ENCODE peak calls at places on chromosome X, in six cellular contexts. P, Z, U, G, X and R are unnamed samples.

GRCh38 chrX:4358577-4358976 is 645.1 kb upstream of the PRKX start:
- DNase-seq in P (no peak), G (no peak), U (no peak), X (no peak), Z (no peak), R (no peak)

GRCh38 chrX:54785901-54786300 is 12.2 kb downstream of the ITIH6 start:
- DNase-seq in Z (peak; percentile 24), P (peak; percentile 32), G (no peak), X (no peak), U (peak; percentile 22), R (peak; percentile 22)

GRCh38 chrX:100449696-100450606 is 39.9 kb upstream of the PCDH19 start:
- DNase-seq in Z (peak; percentile 38), P (peak; percentile 35), X (no peak), U (no peak), G (no peak), R (peak; percentile 3)

GRCh38 chrX:45775462-45775861 is 574.8 kb upstream of the DIPK2B start:
- DNase-seq in P (peak; percentile 70), G (no peak), U (no peak), Z (peak; percentile 66), X (no peak), R (no peak)

GRCh38 chrX:17769701-17770269 is 32.5 kb downstream of the SCML1 start:
- DNase-seq in U (no peak), Z (no peak), X (no peak), G (no peak), P (no peak), R (no peak)

GRCh38 chrX:141760761-141761160 is 62.2 kb upstream of the SPANXD start:
- DNase-seq in G (no peak), Z (no peak), P (peak; percentile 6), U (no peak), X (no peak), R (no peak)

GRCh38 chrX:17710836-17711235 is 26.5 kb upstream of the SCML1 start:
- DNase-seq in P (no peak), X (no peak), Z (no peak), U (no peak), G (no peak), R (no peak)

GRCh38 chrX:98654565-98654964 is 1755.5 kb downstream of the PCDH19 start:
- DNase-seq in G (no peak), X (no peak), Z (no peak), U (no peak), P (no peak), R (no peak)

GRCh38 chrX:95764972-95765451 is 919.6 kb upstream of the DIAPH2 start:
- DNase-seq in G (no peak), P (peak; percentile 64), Z (peak; percentile 65), X (no peak), U (peak; percentile 6), R (no peak)

GRCh38 chrX:46587158-46587557 is 13.6 kb downstream of the CHST7 start:
- DNase-seq in P (peak; percentile 77), Z (peak; percentile 71), U (no peak), G (no peak), X (no peak), R (no peak)

GRCh38 chrX:123962794-123963373 is 1.4 kb downstream of the STAG2 start:
- DNase-seq in X (peak; percentile 79), P (peak; percentile 96), U (peak; percentile 82), G (peak; percentile 74), Z (peak; percentile 97), R (peak; percentile 69)

GRCh38 chrX:1323315-1323714 is 13.3 kb upstream of the IL3RA start:
- DNase-seq in U (peak; percentile 80), G (peak; percentile 18), P (no peak), X (peak; percentile 10), Z (no peak), R (peak; percentile 7)

GRCh38 chrX:151346931-151347543 is 50.0 kb upstream of the VMA21 start:
- DNase-seq in P (no peak), X (no peak), G (no peak), Z (no peak), U (no peak), R (no peak)

GRCh38 chrX:71998836-71999509 is 88.3 kb downstream of the NHSL2 start:
- DNase-seq in X (no peak), G (peak; percentile 9), Z (peak; percentile 31), P (peak; percentile 36), U (peak; percentile 58), R (peak; percentile 11)

GRCh38 chrX:80430826-80431501 is 10.7 kb downstream of the TENT5D start:
- DNase-seq in U (no peak), X (no peak), Z (peak; percentile 2), P (peak; percentile 2), G (no peak), R (no peak)

GRCh38 chrX:40887476-40887875 is 152.1 kb upstream of the MED14 start:
- DNase-seq in P (no peak), G (no peak), Z (no peak), X (no peak), U (no peak), R (no peak)

GRCh38 chrX:69016220-69016941 is 148.9 kb downstream of the PJA1 start:
- DNase-seq in Z (no peak), P (no peak), G (no peak), X (no peak), U (no peak), R (no peak)

GRCh38 chrX:105098812-105099211 is 121.7 kb downstream of the TEX13A start:
- DNase-seq in U (no peak), Z (no peak), X (no peak), G (no peak), P (no peak), R (no peak)

GRCh38 chrX:131841496-131842410 is 181.3 kb upstream of the STK26 start:
- DNase-seq in P (peak; percentile 62), Z (peak; percentile 63), X (no peak), U (peak; percentile 40), G (no peak), R (no peak)

GRCh38 chrX:65697915-65698796 is 30.7 kb downstream of the MSN start:
- DNase-seq in P (peak; percentile 45), G (peak; percentile 38), Z (peak; percentile 40), U (no peak), X (no peak), R (peak; percentile 47)

GRCh38 chrX:123807825-123808416 is 51.9 kb upstream of the XIAP start:
- DNase-seq in U (no peak), G (no peak), X (no peak), P (no peak), Z (peak; percentile 19), R (no peak)

GRCh38 chrX:3713937-3714434 is 537 bp upstream of the PRKX start:
- DNase-seq in Z (no peak), X (no peak), G (no peak), U (no peak), P (no peak), R (no peak)

GRCh38 chrX:134542485-134542884 is 82.5 kb downstream of the HPRT1 start:
- DNase-seq in P (peak; percentile 81), X (no peak), Z (peak; percentile 88), U (peak; percentile 37), G (no peak), R (no peak)

GRCh38 chrX:45633419-45633818 is 432.7 kb upstream of the DIPK2B start:
- DNase-seq in Z (no peak), P (no peak), G (no peak), U (no peak), X (no peak), R (no peak)

GRCh38 chrX:1093112-1093511 is 119.3 kb downstream of the CRLF2 start:
- DNase-seq in G (peak; percentile 16), X (no peak), Z (no peak), U (no peak), P (no peak), R (no peak)

DNA sequence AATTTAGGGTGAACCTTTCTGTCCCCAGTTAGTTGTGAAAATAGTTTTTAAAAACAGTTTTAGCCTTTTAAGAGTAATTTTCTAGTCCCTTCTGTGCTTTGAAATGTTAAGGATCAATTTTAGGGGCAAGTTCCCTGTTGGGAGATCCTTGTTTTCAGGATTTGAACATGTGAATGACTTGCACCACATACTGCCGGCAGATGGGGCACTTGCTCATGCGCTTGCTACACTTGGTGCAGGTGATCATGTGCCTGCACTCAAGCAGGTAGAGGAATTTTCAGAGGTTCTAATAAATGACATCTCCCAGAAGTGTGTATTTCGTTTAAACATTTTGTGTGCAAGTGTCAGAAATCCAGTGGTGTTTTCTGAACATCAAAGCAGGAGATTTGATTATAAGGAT is 195.9 kb downstream of the CHM start:
- DNase-seq in P (peak; percentile 8), Z (peak; percentile 11), G (no peak), U (peak; percentile 27), X (no peak), R (peak; percentile 3)
- TF ChIP-seq CTCF in P (peak; percentile 40), Z (peak; percentile 29), G (no peak), U (peak; percentile 75), X (peak; percentile 48), R (no peak)

GRCh38 chrX:110825972-110826371 is 30.4 kb upstream of the CHRDL1 start:
- DNase-seq in U (no peak), Z (no peak), G (no peak), P (no peak), X (no peak), R (no peak)
- TF ChIP-seq CTCF in U (no peak), Z (no peak), G (no peak), P (no peak), X (no peak), R (no peak)

GRCh38 chrX:153794018-153794896 is at the start of the genes IDH3G and SSR4:
- DNase-seq in U (peak; percentile 97), P (peak; percentile 96), Z (peak; percentile 97), X (peak; percentile 58), G (peak; percentile 84), R (peak; percentile 90)
- TF ChIP-seq CTCF in U (peak; percentile 31), P (no peak), Z (no peak), X (no peak), G (no peak), R (no peak)

DNA sequence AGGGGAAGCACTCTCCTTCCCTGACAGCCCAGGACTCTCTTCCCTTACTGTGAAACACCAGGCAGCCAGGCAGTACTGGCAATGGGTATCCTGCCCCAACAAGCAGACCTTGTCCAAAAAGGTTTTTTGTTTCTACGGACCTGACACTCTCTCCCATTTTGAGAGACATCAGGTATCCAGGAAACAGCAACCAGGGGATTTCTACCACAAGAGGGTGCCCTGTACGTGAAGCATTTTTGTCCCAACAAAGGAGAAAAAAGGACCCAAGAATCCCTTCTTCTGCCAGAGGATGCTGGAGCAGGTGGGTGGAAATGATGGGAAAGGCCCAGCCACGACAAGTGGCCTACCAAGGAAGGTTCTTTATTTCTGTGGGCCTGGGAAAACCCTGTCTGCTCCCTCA is 65.7 kb upstream of the FGF13 start:
- DNase-seq in G (no peak), P (no peak), U (no peak), X (no peak), Z (no peak), R (no peak)
- TF ChIP-seq CTCF in G (no peak), P (no peak), U (no peak), X (no peak), Z (no peak), R (no peak)

DNA sequence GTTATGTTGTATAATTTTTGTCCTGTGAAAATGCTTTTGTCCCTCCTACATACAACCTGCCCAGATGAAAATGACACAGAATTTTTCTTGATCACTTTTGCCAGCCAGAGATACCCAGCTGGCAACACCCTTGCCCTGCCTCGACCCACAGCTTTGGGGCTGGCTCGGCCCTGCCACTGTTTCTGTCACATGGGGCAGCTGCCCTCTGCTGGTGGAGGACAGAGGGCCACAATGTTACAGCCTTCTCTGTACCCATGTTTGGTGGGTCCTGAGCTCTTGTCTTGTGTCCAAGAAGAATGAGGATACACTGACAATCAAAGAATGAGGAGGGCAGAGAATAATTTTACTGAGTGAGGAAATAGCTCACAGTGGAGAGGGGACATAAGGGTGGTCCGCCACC is 31.1 kb downstream of the BMP15 start:
- DNase-seq in G (no peak), X (no peak), U (peak; percentile 5), Z (peak; percentile 0), P (no peak), R (no peak)
- TF ChIP-seq CTCF in G (no peak), X (peak; percentile 43), U (peak; percentile 63), Z (peak; percentile 31), P (peak; percentile 30), R (no peak)